ENCODE peak calls at places on chromosomes 5 and 9, in nine cellular contexts. J is naive thymus-derived CD4-positive, alpha-beta T cell; Y is Calu3; T is left ventricle myocardium inferior; F is hypothalamus; C is A549; O is activated CD4-positive, alpha-beta T cell treated with anti-CD3 and anti-CD28 coated beads for 48 hours; R is left cardiac atrium; S is AG08395. P is an unnamed sample.

GRCh38 chr5:89372176-89372575 is 489.2 kb upstream of the MEF2C start:
- DNase-seq in T (no peak), C (no peak), J (no peak), F (no peak), O (no peak), Y (no peak), R (no peak), S (no peak), P (no peak)

GRCh38 chr9:94490465-94490864 is 64.4 kb upstream of the PCAT7 start:
- DNase-seq in J (no peak), T (no peak), F (no peak), S (no peak), O (no peak), C (no peak), R (no peak), Y (no peak), P (no peak)

GRCh38 chr9:113545068-113545467 is 81.5 kb downstream of the RGS3 start:
- DNase-seq in T (no peak), Y (no peak), O (no peak), S (no peak), C (no peak), F (no peak), R (peak), J (no peak), P (no peak)

GRCh38 chr9:94553029-94553938 is 1.6 kb upstream of the PCAT7 start:
- DNase-seq in S (no peak), F (no peak), T (no peak), Y (peak), O (no peak), J (no peak), C (no peak), R (no peak), P (no peak)

GRCh38 chr9:120942186-120943001 is 15.8 kb upstream of the TRAF1 start:
- DNase-seq in O (no peak), C (no peak), S (no peak), Y (no peak), J (no peak), F (no peak), T (no peak), R (no peak), P (peak)

GRCh38 chr9:35172878-35173277 is 11.1 kb downstream of the UNC13B start:
- DNase-seq in F (no peak), S (no peak), C (no peak), R (no peak), J (no peak), T (no peak), Y (no peak), O (no peak), P (no peak)

GRCh38 chr9:87546704-87547103 is 49.0 kb downstream of the DAPK1 start:
- DNase-seq in R (no peak), Y (no peak), S (no peak), C (no peak), J (no peak), F (no peak), T (no peak), O (no peak), P (no peak)

GRCh38 chr9:92324889-92325268 is 271 bp downstream of the NOL8 start:
- DNase-seq in O (no peak), J (no peak), T (no peak), R (no peak), C (no peak), Y (no peak), F (no peak), S (no peak), P (peak)

GRCh38 chr5:96149546-96149945 is 187.9 kb upstream of the ELL2 start:
- DNase-seq in J (no peak), S (peak), F (no peak), Y (no peak), C (no peak), O (no peak), T (no peak), R (no peak), P (no peak)

GRCh38 chr9:136252281-136252680 is 6.7 kb upstream of the QSOX2 start:
- DNase-seq in S (no peak), R (no peak), C (no peak), Y (no peak), J (no peak), F (no peak), T (no peak), O (no peak), P (no peak)

GRCh38 chr5:30401479-30402058 is 791.9 kb upstream of the CDH6 start:
- DNase-seq in T (no peak), F (no peak), Y (peak), O (peak), J (no peak), S (no peak), R (peak), C (no peak), P (no peak)

GRCh38 chr5:107518219-107519015 is 152.3 kb downstream of the EFNA5 start:
- DNase-seq in S (no peak), T (no peak), C (no peak), F (no peak), O (no peak), R (no peak), J (no peak), Y (no peak), P (no peak)

GRCh38 chr5:87195104-87195581 is 72.5 kb upstream of the RASA1 start:
- DNase-seq in C (no peak), J (no peak), T (no peak), O (peak), Y (no peak), R (no peak), S (peak), F (no peak), P (no peak)

GRCh38 chr9:135865531-135865930 is 41.8 kb downstream of the CAMSAP1 start:
- DNase-seq in R (no peak), F (no peak), C (no peak), T (no peak), J (no peak), Y (no peak), S (no peak), O (no peak), P (no peak)

GRCh38 chr5:157473383-157474370 is 13.7 kb downstream of the NIPAL4 start:
- DNase-seq in T (no peak), Y (no peak), R (no peak), C (no peak), F (no peak), J (no peak), S (peak), O (no peak), P (no peak)

GRCh38 chr9:130845254-130845653 is 10.2 kb downstream of the ABL1 start:
- DNase-seq in C (no peak), J (no peak), O (no peak), F (no peak), R (peak), T (no peak), S (no peak), Y (no peak), P (no peak)

GRCh38 chr5:26940981-26941380 is 97.4 kb downstream of the CDH9 start:
- DNase-seq in J (no peak), C (no peak), T (no peak), F (no peak), Y (no peak), S (no peak), O (no peak), R (no peak), P (no peak)

GRCh38 chr9:26357803-26358339 is 534.7 kb downstream of the CAAP1 start:
- DNase-seq in F (no peak), S (no peak), O (no peak), R (no peak), Y (no peak), C (no peak), J (no peak), T (no peak), P (no peak)

GRCh38 chr9:132384376-132384775 is 22.3 kb downstream of the TTF1 start:
- DNase-seq in O (no peak), R (no peak), S (no peak), Y (no peak), T (no peak), C (no peak), J (no peak), F (no peak), P (no peak)

GRCh38 chr5:103674739-103675138 is 112.2 kb upstream of the NUDT12 start:
- DNase-seq in C (no peak), J (no peak), F (no peak), Y (no peak), R (no peak), T (no peak), S (no peak), O (no peak), P (no peak)

GRCh38 chr5:111142932-111143331 is 50.8 kb downstream of the WDR36 start:
- DNase-seq in O (no peak), S (no peak), F (no peak), T (no peak), Y (no peak), C (no peak), J (no peak), R (no peak), P (no peak)

GRCh38 chr9:88312517-88313103 is 75.6 kb upstream of the SPIN1 start:
- DNase-seq in Y (no peak), C (no peak), O (peak), J (no peak), S (no peak), R (no peak), F (no peak), T (no peak), P (peak)

GRCh38 chr5:38601843-38602424 is 45.5 kb upstream of the LIFR start:
- DNase-seq in O (no peak), F (no peak), C (no peak), J (no peak), S (peak), T (no peak), Y (no peak), R (no peak), P (no peak)

P was measured in aorta.